ENCODE peak calls at places on chromosomes 7 and 10, in five cellular contexts. One of them, this sample, is unnamed.

GRCh38 chr10:482036-482435 is 207.4 kb downstream of the DIP2C start:
- DNase-seq in Panc1: no peak
- DNase-seq in neuronal stem cell: no peak
- DNase-seq in gastrocnemius medialis: no peak
- DNase-seq in DND-41: no peak
- DNase-seq in this sample: no peak

GRCh38 chr10:125137601-125138438 is 22.5 kb downstream of the CTBP2 start:
- DNase-seq in Panc1: no peak
- DNase-seq in neuronal stem cell: no peak
- DNase-seq in gastrocnemius medialis: peak; percentile 59
- DNase-seq in DND-41: no peak
- DNase-seq in this sample: no peak

GRCh38 chr10:101120884-101121660 is 10.0 kb upstream of the TLX1 start:
- DNase-seq in Panc1: no peak
- DNase-seq in neuronal stem cell: no peak
- DNase-seq in gastrocnemius medialis: no peak
- DNase-seq in DND-41: no peak
- DNase-seq in this sample: no peak

GRCh38 chr7:129298268-129298893 is 73.6 kb downstream of the AHCYL2 start:
- DNase-seq in Panc1: peak; percentile 53
- DNase-seq in neuronal stem cell: peak; percentile 26
- DNase-seq in gastrocnemius medialis: peak; percentile 32
- DNase-seq in DND-41: peak; percentile 60
- DNase-seq in this sample: no peak

GRCh38 chr10:129332476-129332875 is 134.6 kb upstream of the MGMT start:
- DNase-seq in Panc1: no peak
- DNase-seq in neuronal stem cell: no peak
- DNase-seq in gastrocnemius medialis: no peak
- DNase-seq in DND-41: peak; percentile 55
- DNase-seq in this sample: no peak

GRCh38 chr7:6705959-6706665 is 635 bp downstream of the ZNF12 start:
- DNase-seq in Panc1: no peak
- DNase-seq in neuronal stem cell: no peak
- DNase-seq in gastrocnemius medialis: peak; percentile 12
- DNase-seq in DND-41: peak; percentile 30
- DNase-seq in this sample: no peak

GRCh38 chr7:3267928-3268690 is 32.9 kb upstream of the SDK1 start:
- DNase-seq in Panc1: peak; percentile 95
- DNase-seq in neuronal stem cell: no peak
- DNase-seq in gastrocnemius medialis: no peak
- DNase-seq in DND-41: no peak
- DNase-seq in this sample: peak; percentile 71

GRCh38 chr7:158024351-158024715 is 563.3 kb downstream of the PTPRN2 start:
- DNase-seq in Panc1: no peak
- DNase-seq in neuronal stem cell: no peak
- DNase-seq in gastrocnemius medialis: no peak
- DNase-seq in DND-41: no peak
- DNase-seq in this sample: no peak

GRCh38 chr7:4159761-4160554 is 522.1 kb upstream of the FOXK1 start:
- DNase-seq in Panc1: no peak
- DNase-seq in neuronal stem cell: no peak
- DNase-seq in gastrocnemius medialis: no peak
- DNase-seq in DND-41: no peak
- DNase-seq in this sample: no peak

GRCh38 chr7:130350945-130351663 is 6.5 kb downstream of the CPA5 start:
- DNase-seq in Panc1: no peak
- DNase-seq in neuronal stem cell: no peak
- DNase-seq in gastrocnemius medialis: no peak
- DNase-seq in DND-41: no peak
- DNase-seq in this sample: no peak

GRCh38 chr7:101362334-101363195 is at the start of gene COL26A1:
- DNase-seq in Panc1: no peak
- DNase-seq in neuronal stem cell: peak; percentile 44
- DNase-seq in gastrocnemius medialis: no peak
- DNase-seq in DND-41: no peak
- DNase-seq in this sample: no peak

GRCh38 chr10:44380829-44381600 is 3.9 kb downstream of the CXCL12 start:
- DNase-seq in Panc1: no peak
- DNase-seq in neuronal stem cell: no peak
- DNase-seq in gastrocnemius medialis: peak; percentile 56
- DNase-seq in DND-41: no peak
- DNase-seq in this sample: no peak

GRCh38 chr7:82745820-82746219 is 302.2 kb upstream of the CACNA2D1 start:
- DNase-seq in Panc1: no peak
- DNase-seq in neuronal stem cell: no peak
- DNase-seq in gastrocnemius medialis: no peak
- DNase-seq in DND-41: no peak
- DNase-seq in this sample: no peak

GRCh38 chr7:137488038-137488437 is 144.5 kb upstream of the PTN start:
- DNase-seq in Panc1: no peak
- DNase-seq in neuronal stem cell: no peak
- DNase-seq in gastrocnemius medialis: no peak
- DNase-seq in DND-41: no peak
- DNase-seq in this sample: no peak

GRCh38 chr7:137986252-137987010 is 15.5 kb downstream of the CREB3L2 start:
- DNase-seq in Panc1: no peak
- DNase-seq in neuronal stem cell: no peak
- DNase-seq in gastrocnemius medialis: peak; percentile 38
- DNase-seq in DND-41: no peak
- DNase-seq in this sample: no peak

GRCh38 chr10:16156681-16157080 is 280.1 kb upstream of the PTER start:
- DNase-seq in Panc1: no peak
- DNase-seq in neuronal stem cell: no peak
- DNase-seq in gastrocnemius medialis: no peak
- DNase-seq in DND-41: no peak
- DNase-seq in this sample: no peak

GRCh38 chr10:103939498-103939897 is 21.5 kb upstream of the STN1 start:
- DNase-seq in Panc1: no peak
- DNase-seq in neuronal stem cell: no peak
- DNase-seq in gastrocnemius medialis: no peak
- DNase-seq in DND-41: no peak
- DNase-seq in this sample: no peak

GRCh38 chr7:920351-921070 is 34.0 kb downstream of the ADAP1 start:
- DNase-seq in Panc1: no peak
- DNase-seq in neuronal stem cell: no peak
- DNase-seq in gastrocnemius medialis: peak; percentile 8
- DNase-seq in DND-41: no peak
- DNase-seq in this sample: no peak

GRCh38 chr10:3869036-3869435 is 84.0 kb upstream of the KLF6 start:
- DNase-seq in Panc1: no peak
- DNase-seq in neuronal stem cell: no peak
- DNase-seq in gastrocnemius medialis: peak; percentile 28
- DNase-seq in DND-41: no peak
- DNase-seq in this sample: no peak

GRCh38 chr7:64849250-64849923 is 53.7 kb upstream of the ZNF273 start:
- DNase-seq in Panc1: no peak
- DNase-seq in neuronal stem cell: no peak
- DNase-seq in gastrocnemius medialis: peak; percentile 58
- DNase-seq in DND-41: no peak
- DNase-seq in this sample: no peak

GRCh38 chr10:110893559-110894179 is 21.9 kb downstream of the PDCD4 start:
- DNase-seq in Panc1: no peak
- DNase-seq in neuronal stem cell: no peak
- DNase-seq in gastrocnemius medialis: no peak
- DNase-seq in DND-41: no peak
- DNase-seq in this sample: no peak

GRCh38 chr7:121069346-121070100 is 81.0 kb downstream of the CPED1 start:
- DNase-seq in Panc1: no peak
- DNase-seq in neuronal stem cell: no peak
- DNase-seq in gastrocnemius medialis: peak; percentile 70
- DNase-seq in DND-41: no peak
- DNase-seq in this sample: no peak

GRCh38 chr7:12423355-12423994 is 19.8 kb upstream of the VWDE start:
- DNase-seq in Panc1: no peak
- DNase-seq in neuronal stem cell: no peak
- DNase-seq in gastrocnemius medialis: no peak
- DNase-seq in DND-41: no peak
- DNase-seq in this sample: no peak

GRCh38 chr10:29471483-29471859 is 163.3 kb downstream of the SVIL start:
- DNase-seq in Panc1: no peak
- DNase-seq in neuronal stem cell: no peak
- DNase-seq in gastrocnemius medialis: no peak
- DNase-seq in DND-41: no peak
- DNase-seq in this sample: peak; percentile 51

GRCh38 chr10:29470843-29471482 is 163.8 kb downstream of the SVIL start:
- DNase-seq in Panc1: no peak
- DNase-seq in neuronal stem cell: no peak
- DNase-seq in gastrocnemius medialis: peak; percentile 9
- DNase-seq in DND-41: no peak
- DNase-seq in this sample: no peak

GRCh38 chr10:29473411-29474100 is 161.2 kb downstream of the SVIL start:
- DNase-seq in Panc1: no peak
- DNase-seq in neuronal stem cell: no peak
- DNase-seq in gastrocnemius medialis: peak; percentile 65
- DNase-seq in DND-41: no peak
- DNase-seq in this sample: no peak

GRCh38 chr10:29472268-29473086 is 162.3 kb downstream of the SVIL start:
- DNase-seq in Panc1: no peak
- DNase-seq in neuronal stem cell: no peak
- DNase-seq in gastrocnemius medialis: peak; percentile 14
- DNase-seq in DND-41: no peak
- DNase-seq in this sample: no peak

DNA sequence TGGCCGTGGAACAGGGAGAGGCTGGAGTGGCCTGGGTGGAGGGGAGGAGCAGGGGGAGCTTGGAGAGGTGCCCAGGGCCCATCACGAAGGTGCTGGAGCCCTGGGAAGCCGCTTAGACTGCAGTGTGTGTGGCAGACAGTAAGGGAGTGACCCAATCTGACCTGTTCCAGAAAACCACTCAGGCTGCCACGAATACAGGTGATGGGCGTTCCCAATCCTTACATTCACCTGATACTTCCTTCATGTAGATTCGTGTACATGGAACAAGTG is 161.7 kb downstream of the SVIL start:
- DNase-seq in Panc1: no peak
- DNase-seq in neuronal stem cell: no peak
- DNase-seq in gastrocnemius medialis: no peak
- DNase-seq in DND-41: no peak
- DNase-seq in this sample: no peak
- H3K36me3 ChIP-seq in Panc1: no peaks in the 10 kb centered on the region
- H3K36me3 ChIP-seq in neuronal stem cell: peaks cover 52% of the 10 kb centered on the region
- H3K36me3 ChIP-seq in gastrocnemius medialis: peaks cover 79% of the 10 kb centered on the region
- H3K36me3 ChIP-seq in DND-41: peaks cover 66% of the 10 kb centered on the region
- H3K36me3 ChIP-seq in this sample: peaks cover 6% of the 10 kb centered on the region

GRCh38 chr7:99386584-99387238 is 12.2 kb downstream of the ARPC1B start:
- DNase-seq in Panc1: no peak
- DNase-seq in neuronal stem cell: no peak
- DNase-seq in gastrocnemius medialis: no peak
- DNase-seq in DND-41: peak; percentile 38
- DNase-seq in this sample: no peak

GRCh38 chr7:99390941-99391602 is 16.5 kb downstream of the ARPC1B start:
- DNase-seq in Panc1: no peak
- DNase-seq in neuronal stem cell: no peak
- DNase-seq in gastrocnemius medialis: no peak
- DNase-seq in DND-41: no peak
- DNase-seq in this sample: no peak

GRCh38 chr7:99385564-99385963 is 11.0 kb downstream of the ARPC1B start:
- DNase-seq in Panc1: no peak
- DNase-seq in neuronal stem cell: no peak
- DNase-seq in gastrocnemius medialis: no peak
- DNase-seq in DND-41: no peak
- DNase-seq in this sample: no peak

GRCh38 chr7:99389772-99390171 is 15.2 kb downstream of the ARPC1B start:
- DNase-seq in Panc1: no peak
- DNase-seq in neuronal stem cell: no peak
- DNase-seq in gastrocnemius medialis: no peak
- DNase-seq in DND-41: no peak
- DNase-seq in this sample: no peak

DNA sequence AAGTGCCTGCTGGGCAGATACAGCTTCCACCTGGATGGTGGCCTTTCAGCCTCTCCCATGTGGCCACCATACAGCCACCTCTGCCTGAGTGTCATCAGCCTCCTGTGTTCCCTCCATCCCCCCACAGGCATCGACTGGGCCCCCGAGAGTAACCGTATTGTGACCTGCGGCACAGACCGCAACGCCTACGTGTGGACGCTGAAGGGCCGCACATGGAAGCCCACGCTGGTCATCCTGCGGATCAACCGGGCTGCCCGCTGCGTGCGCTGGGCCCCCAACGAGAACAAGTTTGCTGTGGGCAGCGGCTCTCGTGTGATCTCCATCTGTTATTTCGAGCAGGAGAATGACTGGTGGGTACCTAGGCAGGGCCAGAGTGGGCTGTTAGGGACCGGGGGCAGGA is 13.4 kb downstream of the ARPC1B start:
- DNase-seq in Panc1: no peak
- DNase-seq in neuronal stem cell: no peak
- DNase-seq in gastrocnemius medialis: no peak
- DNase-seq in DND-41: no peak
- DNase-seq in this sample: no peak
- H3K36me3 ChIP-seq in Panc1: peaks cover 2% of the 10 kb centered on the region
- H3K36me3 ChIP-seq in neuronal stem cell: peaks cover 51% of the 10 kb centered on the region
- H3K36me3 ChIP-seq in gastrocnemius medialis: peaks cover 4% of the 10 kb centered on the region
- H3K36me3 ChIP-seq in DND-41: peaks cover 77% of the 10 kb centered on the region
- H3K36me3 ChIP-seq in this sample: peaks cover 9% of the 10 kb centered on the region

GRCh38 chr7:107332488-107333269 is 137.2 kb upstream of the GPR22 start:
- DNase-seq in Panc1: no peak
- DNase-seq in neuronal stem cell: no peak
- DNase-seq in gastrocnemius medialis: no peak
- DNase-seq in DND-41: no peak
- DNase-seq in this sample: no peak

GRCh38 chr7:107327986-107328569 is 141.8 kb upstream of the GPR22 start:
- DNase-seq in Panc1: no peak
- DNase-seq in neuronal stem cell: no peak
- DNase-seq in gastrocnemius medialis: no peak
- DNase-seq in DND-41: no peak
- DNase-seq in this sample: peak; percentile 25

GRCh38 chr7:107330478-107330877 is 139.4 kb upstream of the GPR22 start:
- DNase-seq in Panc1: no peak
- DNase-seq in neuronal stem cell: no peak
- DNase-seq in gastrocnemius medialis: no peak
- DNase-seq in DND-41: no peak
- DNase-seq in this sample: no peak
- H3K36me3 ChIP-seq in Panc1: no peaks in the 10 kb centered on the region
- H3K36me3 ChIP-seq in neuronal stem cell: no peaks in the 10 kb centered on the region
- H3K36me3 ChIP-seq in gastrocnemius medialis: no peaks in the 10 kb centered on the region
- H3K36me3 ChIP-seq in DND-41: peaks cover 4% of the 10 kb centered on the region
- H3K36me3 ChIP-seq in this sample: no peaks in the 10 kb centered on the region

GRCh38 chr10:13399236-13399635 is 51.1 kb upstream of the SEPHS1 start:
- DNase-seq in Panc1: no peak
- DNase-seq in neuronal stem cell: no peak
- DNase-seq in gastrocnemius medialis: no peak
- DNase-seq in DND-41: peak; percentile 11
- DNase-seq in this sample: no peak
- H3K36me3 ChIP-seq in Panc1: no peaks in the 10 kb centered on the region
- H3K36me3 ChIP-seq in neuronal stem cell: no peaks in the 10 kb centered on the region
- H3K36me3 ChIP-seq in gastrocnemius medialis: no peaks in the 10 kb centered on the region
- H3K36me3 ChIP-seq in DND-41: no peaks in the 10 kb centered on the region
- H3K36me3 ChIP-seq in this sample: no peaks in the 10 kb centered on the region

DNA sequence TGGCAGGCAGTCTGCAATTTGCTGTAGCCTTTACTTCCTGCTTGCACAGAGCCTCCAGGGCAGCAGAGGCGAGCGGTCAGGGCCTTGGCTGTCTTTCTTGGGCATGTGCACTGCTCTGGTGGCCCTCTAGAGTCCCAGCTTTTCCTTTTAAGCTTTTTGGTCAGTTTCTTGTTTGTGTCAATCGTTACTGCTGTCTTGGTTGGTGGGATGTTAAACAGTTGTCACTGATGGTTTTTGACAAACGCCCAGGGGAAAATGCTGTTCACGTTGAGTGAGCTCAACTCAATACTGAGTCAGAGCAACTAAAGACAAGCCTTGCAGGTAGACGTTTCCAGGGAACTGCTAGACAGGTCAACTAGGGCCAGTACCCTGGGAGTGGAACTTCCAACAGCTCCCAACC is 14.0 kb downstream of the PRKRIP1 start:
- DNase-seq in Panc1: no peak
- DNase-seq in neuronal stem cell: no peak
- DNase-seq in gastrocnemius medialis: no peak
- DNase-seq in DND-41: no peak
- DNase-seq in this sample: no peak
- H3K36me3 ChIP-seq in Panc1: peaks cover 18% of the 10 kb centered on the region
- H3K36me3 ChIP-seq in neuronal stem cell: peaks cover 100% of the 10 kb centered on the region
- H3K36me3 ChIP-seq in gastrocnemius medialis: peaks cover 72% of the 10 kb centered on the region
- H3K36me3 ChIP-seq in DND-41: peaks cover 97% of the 10 kb centered on the region
- H3K36me3 ChIP-seq in this sample: peaks cover 6% of the 10 kb centered on the region

This sample was measured in kidney epithelial cell.